ENCODE peak calls at places on chromosomes 5 and 9, in eight cellular contexts. D, F, K, X, O, A, R and L are unnamed samples.

GRCh38 chr5:146248536-146248935 is 45.1 kb downstream of the RBM27 start:
- DNase-seq in F (no peak), R (no peak), X (no peak), D (no peak), O (no peak), K (no peak), A (no peak), L (no peak)

GRCh38 chr5:158589939-158590338 is 509.8 kb downstream of the EBF1 start:
- DNase-seq in F (no peak), D (no peak), X (no peak), K (no peak), A (no peak), O (no peak), R (peak), L (no peak)

GRCh38 chr9:135310134-135310533 is 169.4 kb upstream of the PPP1R26 start:
- DNase-seq in K (no peak), D (no peak), O (no peak), F (no peak), A (peak), X (no peak), R (no peak), L (no peak)

GRCh38 chr5:172477466-172477865 is 23.1 kb upstream of the SH3PXD2B start:
- DNase-seq in O (no peak), K (no peak), A (no peak), R (no peak), F (no peak), X (no peak), D (no peak), L (no peak)

GRCh38 chr5:17185349-17185748 is 32.1 kb upstream of the BASP1 start:
- DNase-seq in D (no peak), F (no peak), O (no peak), X (no peak), A (no peak), K (no peak), R (no peak), L (no peak)

GRCh38 chr5:82975812-82976211 is 101.4 kb downstream of the TMEM167A start:
- DNase-seq in F (no peak), A (no peak), D (no peak), O (no peak), X (no peak), K (no peak), R (no peak), L (peak)

GRCh38 chr5:149355688-149356087 is 2.2 kb upstream of the PCYOX1L start:
- DNase-seq in K (peak), O (no peak), D (peak), X (no peak), R (no peak), A (no peak), F (no peak), L (no peak)

GRCh38 chr5:72598461-72599433 is 91.5 kb upstream of the ZNF366 start:
- DNase-seq in D (peak), X (no peak), A (no peak), F (no peak), R (peak), K (no peak), O (peak), L (peak)

GRCh38 chr5:32193591-32193990 is 19.5 kb upstream of the GOLPH3 start:
- DNase-seq in X (no peak), D (peak), A (peak), K (no peak), R (peak), O (peak), F (peak), L (peak)

GRCh38 chr5:61450880-61451279 is 118.8 kb downstream of the ZSWIM6 start:
- DNase-seq in K (no peak), D (peak), R (peak), O (no peak), F (no peak), A (peak), X (no peak), L (no peak)

GRCh38 chr5:168364738-168365550 is 73.5 kb downstream of the WWC1 start:
- DNase-seq in A (no peak), R (peak), K (no peak), O (no peak), D (peak), X (peak), F (no peak), L (no peak)

GRCh38 chr5:4027335-4027734 is 431.7 kb downstream of the IRX1 start:
- DNase-seq in F (no peak), R (no peak), X (no peak), O (no peak), D (no peak), K (no peak), A (no peak), L (no peak)

GRCh38 chr5:174827521-174827920 is 103.1 kb downstream of the MSX2 start:
- DNase-seq in F (no peak), K (no peak), O (no peak), D (no peak), R (peak), X (no peak), A (no peak), L (no peak)

GRCh38 chr5:5386329-5386728 is 36.1 kb upstream of the ICE1 start:
- DNase-seq in X (no peak), R (no peak), F (no peak), O (no peak), K (no peak), A (no peak), D (no peak), L (no peak)

GRCh38 chr5:95668728-95669127 is 14.1 kb downstream of the SPATA9 start:
- DNase-seq in X (no peak), R (no peak), O (no peak), A (no peak), F (no peak), D (peak), K (no peak), L (no peak)

GRCh38 chr9:18185196-18185595 is 288.8 kb upstream of the ADAMTSL1 start:
- DNase-seq in R (no peak), A (no peak), K (no peak), D (no peak), O (no peak), F (no peak), X (no peak), L (no peak)

GRCh38 chr5:14153932-14154646 is 10.9 kb downstream of the TRIO start:
- DNase-seq in R (peak), A (no peak), K (no peak), D (peak), F (peak), X (peak), O (peak), L (peak)

GRCh38 chr9:14926941-14927624 is 16.9 kb upstream of the FREM1 start:
- DNase-seq in F (no peak), A (peak), K (no peak), X (no peak), O (no peak), R (no peak), D (no peak), L (no peak)

GRCh38 chr5:167814828-167815227 is 476.6 kb upstream of the WWC1 start:
- DNase-seq in A (no peak), K (no peak), O (no peak), X (peak), F (no peak), D (peak), R (peak), L (peak)

GRCh38 chr9:136014928-136015633 is 53.9 kb upstream of the UBAC1 start:
- DNase-seq in D (no peak), F (no peak), X (no peak), R (no peak), K (no peak), A (peak), O (no peak), L (no peak)

GRCh38 chr5:24789631-24790354 is 145.0 kb upstream of the CDH10 start:
- DNase-seq in X (no peak), K (no peak), R (no peak), O (no peak), D (no peak), F (no peak), A (no peak), L (no peak)

GRCh38 chr5:6322163-6322713 is 56.1 kb downstream of the MED10 start:
- DNase-seq in A (no peak), O (no peak), D (no peak), K (no peak), R (no peak), X (no peak), F (no peak), L (no peak)

GRCh38 chr5:88660326-88660946 is 222.5 kb downstream of the MEF2C start:
- DNase-seq in K (no peak), R (peak), A (no peak), D (peak), F (no peak), O (no peak), X (peak), L (peak)

GRCh38 chr5:55036477-55036876 is 12.4 kb downstream of the GZMK start:
- DNase-seq in A (no peak), K (no peak), O (no peak), R (peak), F (no peak), X (no peak), D (peak), L (no peak)

GRCh38 chr5:121691478-121691877 is 160.2 kb upstream of the FTMT start:
- DNase-seq in O (no peak), R (no peak), X (no peak), A (no peak), K (no peak), D (no peak), F (no peak), L (no peak)

GRCh38 chr5:74586831-74587230 is 53.7 kb downstream of the ENC1 start:
- DNase-seq in R (no peak), O (no peak), K (no peak), A (no peak), D (no peak), F (no peak), X (no peak), L (no peak)

GRCh38 chr5:132103380-132103951 is 29.9 kb downstream of the CSF2 start:
- DNase-seq in F (peak), D (peak), X (no peak), A (peak), K (peak), R (peak), O (peak), L (peak)

GRCh38 chr9:137705906-137706305 is 87.1 kb downstream of the EHMT1 start:
- DNase-seq in X (no peak), O (no peak), K (no peak), R (no peak), D (no peak), A (no peak), F (no peak), L (no peak)

GRCh38 chr9:136153381-136154065 is 34.8 kb upstream of the TMEM250 start:
- DNase-seq in K (no peak), R (no peak), F (no peak), O (no peak), D (no peak), A (no peak), X (no peak), L (no peak)

GRCh38 chr5:88269222-88269771 is 652 bp upstream of the TMEM161B start:
- DNase-seq in X (no peak), A (peak), R (peak), F (no peak), K (no peak), O (no peak), D (peak), L (no peak)

GRCh38 chr9:127583605-127584053 is 28.4 kb upstream of the STXBP1 start:
- DNase-seq in F (no peak), A (no peak), O (no peak), K (no peak), X (no peak), D (peak), R (peak), L (peak)

GRCh38 chr9:120480707-120481106 is 99.3 kb downstream of the CDK5RAP2 start:
- DNase-seq in X (no peak), F (no peak), D (no peak), O (no peak), K (no peak), A (no peak), R (no peak), L (no peak)

GRCh38 chr9:130276955-130277354 is 11.4 kb downstream of the HMCN2 start:
- DNase-seq in D (no peak), R (no peak), X (no peak), K (no peak), O (no peak), F (no peak), A (no peak), L (no peak)

GRCh38 chr5:61329729-61330128 is 2.3 kb upstream of the ZSWIM6 start:
- DNase-seq in R (peak), F (no peak), O (no peak), K (no peak), A (no peak), X (no peak), D (peak), L (peak)

GRCh38 chr5:59218424-59219045 is 635.7 kb downstream of the RAB3C start:
- DNase-seq in O (no peak), A (peak), R (no peak), K (no peak), X (no peak), F (no peak), D (peak), L (peak)

GRCh38 chr5:180908998-180909731 is 10.2 kb downstream of the BTNL8 start:
- DNase-seq in R (no peak), X (no peak), O (no peak), A (no peak), K (no peak), F (no peak), D (no peak), L (no peak)

GRCh38 chr9:127130661-127131538 is 8.5 kb upstream of the ANGPTL2 start:
- DNase-seq in F (peak), X (no peak), K (no peak), D (peak), A (peak), O (no peak), R (peak), L (no peak)

GRCh38 chr9:34577635-34578240 is 11.8 kb downstream of the CNTFR start:
- DNase-seq in O (no peak), F (no peak), K (no peak), A (peak), R (no peak), D (no peak), X (no peak), L (no peak)